ENCODE peak calls at places on chromosomes 16 and 17, in nine cellular contexts. One of them, this sample, is unnamed.

GRCh38 chr17:34386925-34387550 is 24.0 kb upstream of the CCL1 start:
- DNase-seq in adrenal gland: no peak
- DNase-seq in neural progenitor cell: no peak
- DNase-seq in lower leg skin: no peak
- DNase-seq in AG04450: no peak
- DNase-seq in breast epithelium: no peak
- DNase-seq in cardiac fibroblast: peak
- DNase-seq in colonic mucosa: no peak
- DNase-seq in cardiac muscle cell: no peak
- DNase-seq in this sample: no peak

GRCh38 chr16:1987198-1987597 is 2.6 kb upstream of the SYNGR3 start:
- DNase-seq in adrenal gland: no peak
- DNase-seq in neural progenitor cell: no peak
- DNase-seq in lower leg skin: no peak
- DNase-seq in AG04450: no peak
- DNase-seq in breast epithelium: no peak
- DNase-seq in cardiac fibroblast: no peak
- DNase-seq in colonic mucosa: no peak
- DNase-seq in cardiac muscle cell: no peak
- DNase-seq in this sample: no peak

GRCh38 chr17:40516581-40517285 is 15.3 kb upstream of the TNS4 start:
- DNase-seq in adrenal gland: no peak
- DNase-seq in neural progenitor cell: no peak
- DNase-seq in lower leg skin: no peak
- DNase-seq in AG04450: no peak
- DNase-seq in breast epithelium: peak
- DNase-seq in cardiac fibroblast: no peak
- DNase-seq in colonic mucosa: peak
- DNase-seq in cardiac muscle cell: no peak
- DNase-seq in this sample: no peak

GRCh38 chr17:57876866-57877237 is 27.0 kb upstream of the MRPS23 start:
- DNase-seq in adrenal gland: no peak
- DNase-seq in neural progenitor cell: no peak
- DNase-seq in lower leg skin: no peak
- DNase-seq in AG04450: no peak
- DNase-seq in breast epithelium: no peak
- DNase-seq in cardiac fibroblast: no peak
- DNase-seq in colonic mucosa: no peak
- DNase-seq in cardiac muscle cell: no peak
- DNase-seq in this sample: no peak

GRCh38 chr17:9768381-9768934 is 22.9 kb downstream of the DHRS7C start:
- DNase-seq in adrenal gland: no peak
- DNase-seq in neural progenitor cell: peak
- DNase-seq in lower leg skin: no peak
- DNase-seq in AG04450: no peak
- DNase-seq in breast epithelium: no peak
- DNase-seq in cardiac fibroblast: peak
- DNase-seq in colonic mucosa: no peak
- DNase-seq in cardiac muscle cell: peak
- DNase-seq in this sample: no peak

GRCh38 chr16:84839054-84839453 is 19.3 kb downstream of the CRISPLD2 start:
- DNase-seq in adrenal gland: no peak
- DNase-seq in neural progenitor cell: no peak
- DNase-seq in lower leg skin: no peak
- DNase-seq in AG04450: no peak
- DNase-seq in breast epithelium: no peak
- DNase-seq in cardiac fibroblast: peak
- DNase-seq in colonic mucosa: no peak
- DNase-seq in cardiac muscle cell: no peak
- DNase-seq in this sample: no peak

GRCh38 chr16:35664091-35664693 is 2204.8 kb downstream of the TP53TG3F start:
- DNase-seq in adrenal gland: no peak
- DNase-seq in neural progenitor cell: no peak
- DNase-seq in lower leg skin: no peak
- DNase-seq in AG04450: no peak
- DNase-seq in breast epithelium: no peak
- DNase-seq in cardiac fibroblast: no peak
- DNase-seq in colonic mucosa: no peak
- DNase-seq in cardiac muscle cell: no peak
- DNase-seq in this sample: no peak

GRCh38 chr16:4924593-4925378 is 12.2 kb downstream of the PPL start:
- DNase-seq in adrenal gland: no peak
- DNase-seq in neural progenitor cell: peak
- DNase-seq in lower leg skin: no peak
- DNase-seq in AG04450: no peak
- DNase-seq in breast epithelium: peak
- DNase-seq in cardiac fibroblast: no peak
- DNase-seq in colonic mucosa: no peak
- DNase-seq in cardiac muscle cell: no peak
- DNase-seq in this sample: no peak

DNA sequence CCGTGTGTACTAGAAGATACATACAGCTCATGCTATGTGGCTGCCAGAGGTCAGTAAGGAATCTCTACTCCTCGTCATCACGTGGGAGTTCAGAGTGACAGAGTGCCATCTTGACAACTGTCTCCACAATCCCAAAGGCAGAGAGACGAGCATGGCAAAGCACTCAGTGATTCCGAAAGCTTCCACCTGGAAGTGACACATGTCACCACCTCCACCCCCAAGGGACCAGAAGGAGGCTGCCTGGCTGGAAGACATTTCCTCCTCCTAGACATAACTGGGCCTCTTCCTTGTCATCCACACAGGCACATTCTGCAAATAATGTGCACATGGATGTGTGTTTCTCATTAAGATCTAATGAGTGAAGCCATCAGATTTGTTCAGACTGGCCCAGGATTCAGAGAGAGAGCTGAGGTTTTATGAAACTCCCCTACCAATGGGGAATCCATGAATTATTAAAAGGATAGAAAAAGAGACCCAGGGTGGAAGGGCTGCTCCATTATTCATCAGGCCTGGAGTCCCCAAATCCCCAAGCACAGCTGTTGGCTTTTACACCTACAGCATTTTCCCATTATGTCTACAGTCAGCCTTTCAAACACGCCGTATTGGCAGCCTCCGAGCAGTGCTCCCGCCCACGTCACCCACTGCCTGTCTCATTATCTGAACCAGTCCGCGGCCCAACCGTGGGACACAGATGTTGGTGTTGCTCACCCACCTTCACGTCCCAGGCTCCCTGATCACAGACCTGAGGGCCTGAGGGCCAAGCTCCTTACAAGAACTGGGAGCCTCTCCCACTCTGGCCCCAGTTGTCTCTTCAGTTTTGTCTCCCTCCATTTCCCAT is 3.3 kb upstream of the CACNG5 start:
- DNase-seq in adrenal gland: no peak
- DNase-seq in neural progenitor cell: no peak
- DNase-seq in lower leg skin: no peak
- DNase-seq in AG04450: no peak
- DNase-seq in breast epithelium: no peak
- DNase-seq in cardiac fibroblast: no peak
- DNase-seq in colonic mucosa: no peak
- DNase-seq in cardiac muscle cell: no peak
- DNase-seq in this sample: no peak
- TF ChIP-seq CTCF in adrenal gland: no peak
- TF ChIP-seq CTCF in neural progenitor cell: no peak
- TF ChIP-seq CTCF in lower leg skin: no peak
- TF ChIP-seq CTCF in AG04450: no peak
- TF ChIP-seq CTCF in breast epithelium: no peak
- TF ChIP-seq CTCF in cardiac fibroblast: no peak
- TF ChIP-seq CTCF in colonic mucosa: no peak
- TF ChIP-seq CTCF in cardiac muscle cell: no peak
- TF ChIP-seq CTCF in this sample: no peak

GRCh38 chr16:23724438-23725131 is 11.6 kb upstream of the ERN2 start:
- DNase-seq in adrenal gland: no peak
- DNase-seq in neural progenitor cell: no peak
- DNase-seq in lower leg skin: no peak
- DNase-seq in AG04450: no peak
- DNase-seq in breast epithelium: no peak
- DNase-seq in cardiac fibroblast: no peak
- DNase-seq in colonic mucosa: no peak
- DNase-seq in cardiac muscle cell: no peak
- DNase-seq in this sample: no peak

GRCh38 chr16:23729503-23730424 is 16.7 kb upstream of the ERN2 start:
- DNase-seq in adrenal gland: no peak
- DNase-seq in neural progenitor cell: no peak
- DNase-seq in lower leg skin: no peak
- DNase-seq in AG04450: peak
- DNase-seq in breast epithelium: no peak
- DNase-seq in cardiac fibroblast: peak
- DNase-seq in colonic mucosa: peak
- DNase-seq in cardiac muscle cell: no peak
- DNase-seq in this sample: peak

GRCh38 chr16:23726710-23727109 is 13.7 kb upstream of the ERN2 start:
- DNase-seq in adrenal gland: no peak
- DNase-seq in neural progenitor cell: no peak
- DNase-seq in lower leg skin: no peak
- DNase-seq in AG04450: no peak
- DNase-seq in breast epithelium: no peak
- DNase-seq in cardiac fibroblast: no peak
- DNase-seq in colonic mucosa: no peak
- DNase-seq in cardiac muscle cell: no peak
- DNase-seq in this sample: no peak

DNA sequence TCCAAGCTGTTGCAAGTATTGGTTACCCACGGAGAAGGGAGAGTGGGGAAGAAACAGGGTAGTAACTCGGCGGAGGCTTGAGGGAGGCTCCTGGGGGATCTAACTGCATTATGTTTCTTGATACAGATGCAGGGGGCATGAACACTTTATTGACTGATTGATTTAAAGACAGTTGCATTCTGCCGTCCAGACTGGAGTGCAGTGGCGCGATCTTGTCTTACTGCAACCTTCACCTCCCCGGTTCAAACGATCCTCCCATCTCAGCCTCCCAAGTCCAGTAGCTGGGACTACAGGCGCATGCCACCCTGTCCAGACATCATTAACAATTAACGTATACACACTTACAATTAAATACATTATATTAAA is 15.1 kb upstream of the ERN2 start:
- DNase-seq in adrenal gland: no peak
- DNase-seq in neural progenitor cell: no peak
- DNase-seq in lower leg skin: no peak
- DNase-seq in AG04450: no peak
- DNase-seq in breast epithelium: no peak
- DNase-seq in cardiac fibroblast: no peak
- DNase-seq in colonic mucosa: no peak
- DNase-seq in cardiac muscle cell: no peak
- DNase-seq in this sample: no peak
- H3K4me3 ChIP-seq in adrenal gland: no peak
- H3K4me3 ChIP-seq in neural progenitor cell: no peak
- H3K4me3 ChIP-seq in lower leg skin: no peak
- H3K4me3 ChIP-seq in AG04450: no peak
- H3K4me3 ChIP-seq in breast epithelium: no peak
- H3K4me3 ChIP-seq in cardiac fibroblast: no peak
- H3K4me3 ChIP-seq in colonic mucosa: no peak
- H3K4me3 ChIP-seq in cardiac muscle cell: no peak
- H3K4me3 ChIP-seq in this sample: no peak

GRCh38 chr16:9827062-9827752 is 355.0 kb downstream of the GRIN2A start:
- DNase-seq in adrenal gland: no peak
- DNase-seq in neural progenitor cell: peak
- DNase-seq in lower leg skin: no peak
- DNase-seq in AG04450: no peak
- DNase-seq in breast epithelium: no peak
- DNase-seq in cardiac fibroblast: no peak
- DNase-seq in colonic mucosa: no peak
- DNase-seq in cardiac muscle cell: no peak
- DNase-seq in this sample: no peak
- TF ChIP-seq CTCF in adrenal gland: no peak
- TF ChIP-seq CTCF in neural progenitor cell: no peak
- TF ChIP-seq CTCF in lower leg skin: no peak
- TF ChIP-seq CTCF in AG04450: no peak
- TF ChIP-seq CTCF in breast epithelium: no peak
- TF ChIP-seq CTCF in cardiac fibroblast: no peak
- TF ChIP-seq CTCF in colonic mucosa: no peak
- TF ChIP-seq CTCF in cardiac muscle cell: no peak
- TF ChIP-seq CTCF in this sample: no peak

GRCh38 chr16:67164599-67165061 is at the start of gene HSF4:
- DNase-seq in adrenal gland: peak
- DNase-seq in neural progenitor cell: peak
- DNase-seq in lower leg skin: no peak
- DNase-seq in AG04450: no peak
- DNase-seq in breast epithelium: no peak
- DNase-seq in cardiac fibroblast: peak
- DNase-seq in colonic mucosa: peak
- DNase-seq in cardiac muscle cell: peak
- DNase-seq in this sample: no peak

GRCh38 chr16:67163903-67164558 is 514 bp upstream of the HSF4 start:
- DNase-seq in adrenal gland: peak
- DNase-seq in neural progenitor cell: peak
- DNase-seq in lower leg skin: no peak
- DNase-seq in AG04450: no peak
- DNase-seq in breast epithelium: no peak
- DNase-seq in cardiac fibroblast: no peak
- DNase-seq in colonic mucosa: peak
- DNase-seq in cardiac muscle cell: no peak
- DNase-seq in this sample: no peak

GRCh38 chr16:67166883-67167168 is 2.3 kb downstream of the HSF4 start:
- DNase-seq in adrenal gland: peak
- DNase-seq in neural progenitor cell: no peak
- DNase-seq in lower leg skin: no peak
- DNase-seq in AG04450: no peak
- DNase-seq in breast epithelium: no peak
- DNase-seq in cardiac fibroblast: no peak
- DNase-seq in colonic mucosa: no peak
- DNase-seq in cardiac muscle cell: no peak
- DNase-seq in this sample: no peak

GRCh38 chr16:67166035-67166882 is 1.7 kb downstream of the HSF4 start:
- DNase-seq in adrenal gland: no peak
- DNase-seq in neural progenitor cell: no peak
- DNase-seq in lower leg skin: no peak
- DNase-seq in AG04450: no peak
- DNase-seq in breast epithelium: no peak
- DNase-seq in cardiac fibroblast: no peak
- DNase-seq in colonic mucosa: no peak
- DNase-seq in cardiac muscle cell: no peak
- DNase-seq in this sample: no peak

DNA sequence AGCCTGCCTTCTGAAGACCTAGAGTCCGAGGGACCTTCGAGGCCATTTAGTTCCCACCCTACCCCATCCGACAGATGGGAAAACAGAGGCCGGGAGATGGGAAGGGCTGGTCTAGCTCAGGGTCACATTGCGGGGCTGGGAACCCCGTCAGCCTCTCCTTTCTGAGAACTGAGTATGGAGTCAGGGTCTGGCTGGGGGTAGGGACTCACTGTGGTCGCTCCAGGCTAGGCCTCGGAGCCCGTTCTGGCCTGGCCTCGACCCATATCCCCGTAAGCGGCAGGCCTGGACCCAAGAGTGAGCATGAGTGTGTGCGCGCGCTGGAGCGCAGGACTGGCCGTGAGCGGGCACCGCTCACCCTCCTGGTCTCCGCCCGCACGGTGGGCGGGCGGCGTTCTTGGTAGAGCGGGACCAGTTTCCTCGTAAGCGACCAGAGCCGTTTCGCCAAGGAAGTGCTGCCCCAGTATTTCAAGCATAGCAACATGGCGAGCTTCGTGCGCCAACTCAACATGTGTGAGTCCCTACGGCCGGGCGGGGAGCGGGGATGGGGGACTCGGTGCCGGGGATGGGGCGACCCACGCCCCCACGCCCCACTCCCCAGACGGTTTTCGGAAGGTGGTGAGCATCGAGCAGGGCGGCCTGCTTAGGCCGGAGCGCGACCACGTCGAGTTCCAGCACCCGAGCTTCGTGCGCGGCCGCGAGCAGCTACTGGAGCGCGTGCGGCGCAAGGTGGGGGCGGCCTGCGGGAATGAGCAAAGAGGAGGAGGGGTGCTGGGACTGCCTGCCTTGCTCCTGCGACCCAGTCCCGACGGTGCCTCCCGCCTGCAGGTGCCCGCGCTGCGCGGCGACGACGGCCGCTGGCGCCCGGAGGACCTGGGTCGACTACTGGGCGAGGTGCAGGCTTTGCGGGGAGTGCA is 833 bp downstream of the HSF4 start:
- DNase-seq in adrenal gland: no peak
- DNase-seq in neural progenitor cell: peak
- DNase-seq in lower leg skin: no peak
- DNase-seq in AG04450: no peak
- DNase-seq in breast epithelium: no peak
- DNase-seq in cardiac fibroblast: no peak
- DNase-seq in colonic mucosa: no peak
- DNase-seq in cardiac muscle cell: peak
- DNase-seq in this sample: no peak
- H3K4me3 ChIP-seq in adrenal gland: peak
- H3K4me3 ChIP-seq in neural progenitor cell: peak
- H3K4me3 ChIP-seq in lower leg skin: no peak
- H3K4me3 ChIP-seq in AG04450: no peak
- H3K4me3 ChIP-seq in breast epithelium: peak
- H3K4me3 ChIP-seq in cardiac fibroblast: no peak
- H3K4me3 ChIP-seq in colonic mucosa: no peak
- H3K4me3 ChIP-seq in cardiac muscle cell: no peak
- H3K4me3 ChIP-seq in this sample: no peak